ENCODE peak calls at places on chromosomes 6 and 20, in six cellular contexts. W is CD4-positive, alpha-beta T cell; S is tibial artery; C is fibroblast of the aortic adventitia; L is glutamatergic neuron; T is foreskin fibroblast. B is an unnamed sample.
A peak's percentile ranks its signal among the peaks of the same experiment; 100 is the strongest.

GRCh38 chr6:137402143-137402542 is 92.1 kb downstream of the OLIG3 start:
- DNase-seq in W (no peak), S (no peak), C (no peak), L (no peak), T (no peak), B (no peak)

GRCh38 chr6:154448448-154449096 is 61.9 kb downstream of the CNKSR3 start:
- DNase-seq in W (no peak), S (no peak), C (peak; percentile 88), L (no peak), T (peak; percentile 61), B (no peak)

GRCh38 chr20:513429-513828 is 30.2 kb downstream of the CSNK2A1 start:
- DNase-seq in W (no peak), S (no peak), C (peak; percentile 18), L (no peak), T (peak; percentile 9), B (no peak)

GRCh38 chr20:64156136-64156885 is 7.9 kb upstream of the MYT1 start:
- DNase-seq in W (no peak), S (no peak), C (no peak), L (peak; percentile 80), T (no peak), B (no peak)

GRCh38 chr6:82322386-82322785 is 41.2 kb upstream of the TPBG start:
- DNase-seq in W (no peak), S (no peak), C (peak; percentile 42), L (no peak), T (no peak), B (no peak)

GRCh38 chr6:138011413-138011812 is 95.8 kb downstream of the PERP start:
- DNase-seq in W (no peak), S (no peak), C (no peak), L (no peak), T (no peak), B (no peak)

GRCh38 chr6:1592852-1593251 is 16.9 kb upstream of the FOXC1 start:
- DNase-seq in W (no peak), S (peak; percentile 12), C (no peak), L (no peak), T (no peak), B (no peak)

GRCh38 chr6:168370310-168370991 is 50.9 kb upstream of the DACT2 start:
- DNase-seq in W (peak; percentile 42), S (peak; percentile 84), C (peak; percentile 51), L (peak; percentile 92), T (no peak), B (peak; percentile 85)

GRCh38 chr6:25175216-25175615 is 104.0 kb upstream of the CARMIL1 start:
- DNase-seq in W (no peak), S (no peak), C (no peak), L (no peak), T (no peak), B (no peak)

GRCh38 chr6:9025223-9025622 is 589.9 kb upstream of the SLC35B3 start:
- DNase-seq in W (no peak), S (no peak), C (no peak), L (no peak), T (peak; percentile 6), B (no peak)

GRCh38 chr6:165568326-165568725 is 94.7 kb downstream of the PDE10A start:
- DNase-seq in W (no peak), S (no peak), C (no peak), L (no peak), T (no peak), B (no peak)

GRCh38 chr6:108651781-108652227 is 91.1 kb downstream of the FOXO3 start:
- DNase-seq in W (no peak), S (peak; percentile 89), C (peak; percentile 96), L (no peak), T (peak; percentile 76), B (peak; percentile 91)

GRCh38 chr6:104527761-104528415 is 331.8 kb downstream of the HACE1 start:
- DNase-seq in W (no peak), S (peak; percentile 70), C (peak; percentile 45), L (peak; percentile 24), T (no peak), B (peak; percentile 77)

GRCh38 chr6:105036371-105036770 is 79.5 kb downstream of the LIN28B start:
- DNase-seq in W (no peak), S (no peak), C (no peak), L (no peak), T (no peak), B (no peak)

GRCh38 chr6:6256881-6257280 is 63.6 kb downstream of the F13A1 start:
- DNase-seq in W (no peak), S (no peak), C (no peak), L (no peak), T (no peak), B (no peak)

GRCh38 chr6:170221052-170221752 is 69.7 kb downstream of the DLL1 start:
- DNase-seq in W (no peak), S (peak; percentile 40), C (no peak), L (no peak), T (no peak), B (peak; percentile 40)

GRCh38 chr6:161038229-161039003 is 46.8 kb downstream of the MAP3K4 start:
- DNase-seq in W (no peak), S (no peak), C (peak; percentile 94), L (no peak), T (peak; percentile 92), B (no peak)

GRCh38 chr6:136607932-136608772 is 57.9 kb upstream of the MAP7 start:
- DNase-seq in W (peak; percentile 73), S (peak; percentile 73), C (peak; percentile 57), L (peak; percentile 81), T (peak; percentile 35), B (no peak)

GRCh38 chr6:78483546-78483945 is 383.8 kb upstream of the IRAK1BP1 start:
- DNase-seq in W (no peak), S (no peak), C (peak; percentile 16), L (no peak), T (peak; percentile 13), B (no peak)

GRCh38 chr6:145445674-145446073 is 289.6 kb downstream of the EPM2A start:
- DNase-seq in W (no peak), S (no peak), C (no peak), L (no peak), T (no peak), B (no peak)

GRCh38 chr6:148934534-148934933 is 187.7 kb downstream of the UST start:
- DNase-seq in W (no peak), S (peak; percentile 73), C (peak; percentile 66), L (no peak), T (peak; percentile 43), B (no peak)

GRCh38 chr20:34473262-34473883 is 42.8 kb upstream of the DYNLRB1 start:
- DNase-seq in W (peak; percentile 3), S (no peak), C (peak; percentile 74), L (peak; percentile 82), T (peak; percentile 55), B (no peak)

GRCh38 chr20:9081423-9081966 is 12.6 kb downstream of the PLCB4 start:
- DNase-seq in W (no peak), S (no peak), C (no peak), L (no peak), T (peak; percentile 46), B (no peak)

GRCh38 chr20:38109657-38110524 is 55.2 kb downstream of the TGM2 start:
- DNase-seq in W (no peak), S (peak; percentile 92), C (peak; percentile 100), L (no peak), T (peak; percentile 99), B (peak; percentile 90)

GRCh38 chr20:10370091-10370887 is 63.7 kb downstream of the MKKS start:
- DNase-seq in W (no peak), S (no peak), C (peak; percentile 37), L (no peak), T (no peak), B (no peak)

GRCh38 chr6:117237561-117237960 is 27.8 kb upstream of the VGLL2 start:
- DNase-seq in W (no peak), S (no peak), C (no peak), L (no peak), T (no peak), B (no peak)

GRCh38 chr20:7841291-7841966 is 98.8 kb downstream of the HAO1 start:
- DNase-seq in W (no peak), S (no peak), C (peak; percentile 77), L (no peak), T (peak; percentile 72), B (no peak)

DNA sequence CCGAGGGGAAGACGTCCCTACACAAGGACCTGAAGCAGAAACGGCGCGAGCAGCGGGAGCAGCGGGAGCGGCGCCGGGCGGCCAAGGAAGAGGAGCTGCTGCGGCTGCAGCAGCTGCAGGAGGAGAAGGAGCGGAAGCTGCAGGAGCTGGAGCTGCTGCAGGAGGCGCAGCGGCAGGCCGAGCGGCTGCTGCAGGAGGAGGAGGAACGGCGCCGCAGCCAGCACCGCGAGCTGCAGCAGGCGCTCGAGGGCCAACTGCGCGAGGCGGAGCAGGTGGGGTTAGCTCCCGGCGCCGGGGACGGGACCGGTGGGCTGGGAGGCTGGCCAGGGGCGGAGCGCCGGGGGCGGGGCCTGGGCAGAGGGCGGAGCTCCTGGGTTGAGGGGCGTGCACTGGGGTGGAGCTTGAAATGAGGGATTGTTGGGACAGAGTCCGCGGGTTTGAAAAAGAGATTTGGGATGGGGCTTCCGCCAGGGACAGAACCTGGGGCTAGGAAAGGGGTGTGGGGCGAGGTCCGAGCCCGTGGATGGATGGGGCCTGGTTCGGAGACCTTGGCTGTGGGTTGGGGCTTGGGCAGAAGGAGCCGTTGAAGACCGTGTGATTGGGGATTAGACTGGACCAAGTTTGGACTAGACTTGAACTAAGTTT is 20.7 kb downstream of the DEF6 start:
- DNase-seq in W (no peak), S (peak; percentile 89), C (peak; percentile 60), L (peak; percentile 97), T (peak; percentile 74), B (peak; percentile 85)
- TF ChIP-seq CTCF in W (no peak), S (no peak), C (peak; percentile 16), L (no peak), T (peak; percentile 1), B (no peak)

DNA sequence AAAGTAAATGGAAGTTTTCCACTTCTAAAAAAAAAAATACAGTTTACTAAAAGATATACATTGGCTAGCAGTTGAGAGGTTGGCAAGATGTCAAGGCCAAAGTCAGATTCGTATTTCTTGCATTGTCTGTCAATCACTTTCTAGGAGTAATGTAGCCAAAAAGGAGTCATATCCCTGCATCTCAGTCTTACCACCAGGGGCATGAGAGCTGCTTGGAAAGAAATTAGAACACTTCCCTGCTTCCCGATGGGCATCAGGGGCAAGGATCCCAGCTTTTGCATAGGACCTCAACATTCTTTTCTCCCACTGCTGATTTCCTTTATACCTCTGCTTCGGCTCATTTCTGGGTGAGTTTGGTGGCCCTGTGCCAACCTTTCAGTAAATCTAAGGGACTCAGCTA is 581.0 kb upstream of the MAP3K7 start:
- DNase-seq in W (no peak), S (no peak), C (no peak), L (no peak), T (no peak), B (no peak)
- TF ChIP-seq CTCF in W (no peak), S (no peak), C (no peak), L (peak; percentile 18), T (no peak), B (no peak)

DNA sequence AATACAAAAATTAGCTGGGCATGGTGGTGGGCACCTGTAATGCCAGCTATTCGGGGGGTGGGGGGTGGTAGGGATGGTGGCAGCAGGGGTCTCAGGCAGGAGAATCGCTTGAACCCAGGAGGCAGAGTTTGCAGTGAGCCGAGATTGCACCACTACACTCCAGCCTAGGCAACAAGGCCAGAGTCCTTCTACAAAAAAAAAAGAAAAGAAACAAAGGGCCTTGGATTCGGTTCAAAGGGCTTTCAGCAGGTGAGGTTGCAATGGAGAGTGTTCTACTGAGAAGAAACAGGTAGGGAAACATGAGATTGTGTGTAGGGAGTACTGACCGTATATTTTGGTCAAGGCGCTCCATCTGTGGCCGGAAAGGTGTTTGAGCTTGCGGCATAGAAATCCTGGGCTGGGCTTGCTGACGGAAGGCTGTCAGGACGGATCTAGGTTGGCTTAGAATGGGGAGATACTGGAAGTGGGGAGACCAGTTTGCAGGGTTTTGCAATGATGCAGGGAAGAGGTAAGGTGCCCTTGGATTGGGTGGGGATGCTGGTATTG is 40.7 kb upstream of the DSP start:
- DNase-seq in W (no peak), S (no peak), C (no peak), L (no peak), T (no peak), B (no peak)
- TF ChIP-seq CTCF in W (no peak), S (no peak), C (no peak), L (no peak), T (no peak), B (no peak)

GRCh38 chr6:147214248-147215227 is 10.3 kb downstream of the STXBP5 start:
- DNase-seq in W (no peak), S (no peak), C (no peak), L (no peak), T (no peak), B (no peak)
- TF ChIP-seq CTCF in W (no peak), S (no peak), C (no peak), L (no peak), T (no peak), B (no peak)